ENCODE peak calls at places on chromosome 11, in nine cellular contexts. One of them, this sample, is unnamed. For H3K4me1, the result is how much of the 10 kb centered on the place peaks cover.

GRCh38 chr11:69943066-69943465 is 123.8 kb upstream of the FGF3 start:
- DNase-seq in RWPE2: peak
- DNase-seq in effector memory CD4-positive, alpha-beta T cell: no peak
- DNase-seq in cardiac muscle cell: no peak
- DNase-seq in fibroblast of lung: no peak
- DNase-seq in HCT116: peak
- DNase-seq in neuronal stem cell: no peak
- DNase-seq in ovary: no peak
- DNase-seq in mammary epithelial cell: peak
- DNase-seq in this sample: no peak

GRCh38 chr11:128289048-128289447 is 298.3 kb downstream of the ETS1 start:
- DNase-seq in fibroblast of lung: peak
- DNase-seq in ovary: no peak
- DNase-seq in mammary epithelial cell: no peak
- DNase-seq in RWPE2: no peak
- DNase-seq in cardiac muscle cell: no peak
- DNase-seq in neuronal stem cell: no peak
- DNase-seq in effector memory CD4-positive, alpha-beta T cell: no peak
- DNase-seq in HCT116: no peak
- DNase-seq in this sample: no peak

GRCh38 chr11:78050964-78051831 is 12.5 kb upstream of the THRSP start:
- DNase-seq in neuronal stem cell: no peak
- DNase-seq in mammary epithelial cell: peak
- DNase-seq in effector memory CD4-positive, alpha-beta T cell: no peak
- DNase-seq in fibroblast of lung: peak
- DNase-seq in cardiac muscle cell: no peak
- DNase-seq in RWPE2: no peak
- DNase-seq in ovary: no peak
- DNase-seq in HCT116: no peak
- DNase-seq in this sample: no peak

GRCh38 chr11:45091563-45092392 is 54.7 kb upstream of the PRDM11 start:
- DNase-seq in cardiac muscle cell: peak
- DNase-seq in ovary: no peak
- DNase-seq in RWPE2: no peak
- DNase-seq in mammary epithelial cell: no peak
- DNase-seq in HCT116: no peak
- DNase-seq in neuronal stem cell: no peak
- DNase-seq in fibroblast of lung: peak
- DNase-seq in effector memory CD4-positive, alpha-beta T cell: no peak
- DNase-seq in this sample: peak

GRCh38 chr11:70952171-70952570 is 300.2 kb downstream of the SHANK2 start:
- DNase-seq in cardiac muscle cell: no peak
- DNase-seq in effector memory CD4-positive, alpha-beta T cell: no peak
- DNase-seq in ovary: no peak
- DNase-seq in RWPE2: no peak
- DNase-seq in neuronal stem cell: no peak
- DNase-seq in fibroblast of lung: no peak
- DNase-seq in HCT116: no peak
- DNase-seq in mammary epithelial cell: no peak
- DNase-seq in this sample: no peak

GRCh38 chr11:115226556-115226955 is 277.7 kb downstream of the CADM1 start:
- DNase-seq in cardiac muscle cell: peak
- DNase-seq in fibroblast of lung: peak
- DNase-seq in ovary: no peak
- DNase-seq in HCT116: no peak
- DNase-seq in neuronal stem cell: peak
- DNase-seq in mammary epithelial cell: peak
- DNase-seq in RWPE2: no peak
- DNase-seq in effector memory CD4-positive, alpha-beta T cell: no peak
- DNase-seq in this sample: no peak

GRCh38 chr11:66036334-66036710 is 10.0 kb upstream of the CATSPER1 start:
- DNase-seq in ovary: no peak
- DNase-seq in cardiac muscle cell: no peak
- DNase-seq in effector memory CD4-positive, alpha-beta T cell: no peak
- DNase-seq in neuronal stem cell: no peak
- DNase-seq in HCT116: no peak
- DNase-seq in RWPE2: no peak
- DNase-seq in fibroblast of lung: no peak
- DNase-seq in mammary epithelial cell: peak
- DNase-seq in this sample: no peak

GRCh38 chr11:57647368-57647767 is 2.3 kb downstream of the YPEL4 start:
- DNase-seq in fibroblast of lung: no peak
- DNase-seq in cardiac muscle cell: peak
- DNase-seq in mammary epithelial cell: no peak
- DNase-seq in ovary: peak
- DNase-seq in neuronal stem cell: no peak
- DNase-seq in HCT116: no peak
- DNase-seq in RWPE2: no peak
- DNase-seq in effector memory CD4-positive, alpha-beta T cell: no peak
- DNase-seq in this sample: no peak

GRCh38 chr11:60121259-60121658 is 32.8 kb downstream of the MS4A2 start:
- DNase-seq in RWPE2: no peak
- DNase-seq in HCT116: no peak
- DNase-seq in neuronal stem cell: no peak
- DNase-seq in effector memory CD4-positive, alpha-beta T cell: no peak
- DNase-seq in fibroblast of lung: no peak
- DNase-seq in ovary: peak
- DNase-seq in cardiac muscle cell: peak
- DNase-seq in mammary epithelial cell: no peak
- DNase-seq in this sample: no peak

GRCh38 chr11:132095230-132096165 is 725.1 kb downstream of the NTM start:
- DNase-seq in cardiac muscle cell: no peak
- DNase-seq in fibroblast of lung: no peak
- DNase-seq in RWPE2: no peak
- DNase-seq in effector memory CD4-positive, alpha-beta T cell: no peak
- DNase-seq in ovary: no peak
- DNase-seq in HCT116: no peak
- DNase-seq in neuronal stem cell: no peak
- DNase-seq in mammary epithelial cell: no peak
- DNase-seq in this sample: no peak

GRCh38 chr11:120025606-120026335 is 112.1 kb downstream of the TRIM29 start:
- DNase-seq in effector memory CD4-positive, alpha-beta T cell: no peak
- DNase-seq in HCT116: no peak
- DNase-seq in ovary: no peak
- DNase-seq in neuronal stem cell: no peak
- DNase-seq in RWPE2: no peak
- DNase-seq in fibroblast of lung: no peak
- DNase-seq in mammary epithelial cell: no peak
- DNase-seq in cardiac muscle cell: no peak
- DNase-seq in this sample: no peak

GRCh38 chr11:118290923-118291322 is 13.6 kb upstream of the CD3E start:
- DNase-seq in ovary: no peak
- DNase-seq in mammary epithelial cell: peak
- DNase-seq in HCT116: peak
- DNase-seq in cardiac muscle cell: peak
- DNase-seq in RWPE2: no peak
- DNase-seq in fibroblast of lung: no peak
- DNase-seq in effector memory CD4-positive, alpha-beta T cell: peak
- DNase-seq in neuronal stem cell: no peak
- DNase-seq in this sample: no peak

GRCh38 chr11:102495161-102496042 is 35.1 kb downstream of the MMP7 start:
- DNase-seq in cardiac muscle cell: peak
- DNase-seq in fibroblast of lung: peak
- DNase-seq in effector memory CD4-positive, alpha-beta T cell: no peak
- DNase-seq in HCT116: peak
- DNase-seq in ovary: peak
- DNase-seq in RWPE2: no peak
- DNase-seq in neuronal stem cell: peak
- DNase-seq in mammary epithelial cell: peak
- DNase-seq in this sample: peak

GRCh38 chr11:123181075-123181474 is 14.0 kb downstream of the CLMP start:
- DNase-seq in mammary epithelial cell: no peak
- DNase-seq in effector memory CD4-positive, alpha-beta T cell: no peak
- DNase-seq in neuronal stem cell: no peak
- DNase-seq in ovary: no peak
- DNase-seq in RWPE2: no peak
- DNase-seq in HCT116: no peak
- DNase-seq in cardiac muscle cell: no peak
- DNase-seq in fibroblast of lung: no peak
- DNase-seq in this sample: no peak

GRCh38 chr11:123180166-123180565 is 14.9 kb downstream of the CLMP start:
- DNase-seq in fibroblast of lung: peak
- DNase-seq in ovary: no peak
- DNase-seq in mammary epithelial cell: peak
- DNase-seq in neuronal stem cell: no peak
- DNase-seq in HCT116: no peak
- DNase-seq in RWPE2: no peak
- DNase-seq in cardiac muscle cell: no peak
- DNase-seq in effector memory CD4-positive, alpha-beta T cell: no peak
- DNase-seq in this sample: no peak

GRCh38 chr11:123180574-123180973 is 14.5 kb downstream of the CLMP start:
- DNase-seq in effector memory CD4-positive, alpha-beta T cell: no peak
- DNase-seq in mammary epithelial cell: no peak
- DNase-seq in neuronal stem cell: no peak
- DNase-seq in ovary: no peak
- DNase-seq in RWPE2: no peak
- DNase-seq in HCT116: no peak
- DNase-seq in fibroblast of lung: peak
- DNase-seq in cardiac muscle cell: no peak
- DNase-seq in this sample: no peak

GRCh38 chr11:123183391-123184099 is 11.5 kb downstream of the CLMP start:
- DNase-seq in effector memory CD4-positive, alpha-beta T cell: no peak
- DNase-seq in mammary epithelial cell: peak
- DNase-seq in RWPE2: no peak
- DNase-seq in neuronal stem cell: no peak
- DNase-seq in cardiac muscle cell: no peak
- DNase-seq in HCT116: no peak
- DNase-seq in ovary: no peak
- DNase-seq in fibroblast of lung: peak
- DNase-seq in this sample: no peak

DNA sequence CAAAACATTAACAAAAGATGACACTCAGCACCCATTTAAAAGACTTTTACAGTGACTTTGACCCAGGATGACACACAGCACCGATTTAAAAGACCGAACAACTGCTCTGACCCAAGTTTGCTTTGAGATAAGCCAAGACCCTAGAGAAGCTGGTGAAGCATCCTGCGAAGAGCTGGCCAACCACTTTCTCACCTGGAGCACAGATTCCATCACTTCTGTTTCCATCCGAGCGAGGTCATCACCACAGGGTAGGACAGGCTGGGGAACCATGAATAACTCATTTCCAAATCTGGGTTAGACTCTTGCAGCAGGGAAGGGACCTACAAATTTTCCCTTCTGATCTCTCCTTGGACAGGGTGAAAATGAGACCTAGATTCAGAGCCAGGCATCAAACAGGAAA is 12.9 kb downstream of the CLMP start:
- DNase-seq in RWPE2: no peak
- DNase-seq in fibroblast of lung: no peak
- DNase-seq in neuronal stem cell: no peak
- DNase-seq in HCT116: no peak
- DNase-seq in ovary: no peak
- DNase-seq in cardiac muscle cell: no peak
- DNase-seq in effector memory CD4-positive, alpha-beta T cell: no peak
- DNase-seq in mammary epithelial cell: no peak
- DNase-seq in this sample: no peak
- H3K4me1 ChIP-seq in RWPE2: under half
- H3K4me1 ChIP-seq in fibroblast of lung: under half
- H3K4me1 ChIP-seq in neuronal stem cell: under half
- H3K4me1 ChIP-seq in HCT116: under half
- H3K4me1 ChIP-seq in ovary: under half
- H3K4me1 ChIP-seq in cardiac muscle cell: under half
- H3K4me1 ChIP-seq in effector memory CD4-positive, alpha-beta T cell: under half
- H3K4me1 ChIP-seq in mammary epithelial cell: half or more
- H3K4me1 ChIP-seq in this sample: under half

GRCh38 chr11:67406969-67407699 is 3.3 kb downstream of the TBC1D10C start:
- DNase-seq in fibroblast of lung: no peak
- DNase-seq in mammary epithelial cell: no peak
- DNase-seq in HCT116: no peak
- DNase-seq in RWPE2: no peak
- DNase-seq in cardiac muscle cell: no peak
- DNase-seq in ovary: no peak
- DNase-seq in effector memory CD4-positive, alpha-beta T cell: no peak
- DNase-seq in neuronal stem cell: no peak
- DNase-seq in this sample: no peak
- H3K27ac ChIP-seq in fibroblast of lung: no peak
- H3K27ac ChIP-seq in mammary epithelial cell: no peak
- H3K27ac ChIP-seq in HCT116: no peak
- H3K27ac ChIP-seq in RWPE2: no peak
- H3K27ac ChIP-seq in cardiac muscle cell: no peak
- H3K27ac ChIP-seq in ovary: no peak
- H3K27ac ChIP-seq in effector memory CD4-positive, alpha-beta T cell: peak
- H3K27ac ChIP-seq in neuronal stem cell: no peak
- H3K27ac ChIP-seq in this sample: no peak

GRCh38 chr11:12430351-12430750 is 53.0 kb downstream of the PARVA start:
- DNase-seq in HCT116: no peak
- DNase-seq in ovary: no peak
- DNase-seq in cardiac muscle cell: no peak
- DNase-seq in fibroblast of lung: peak
- DNase-seq in mammary epithelial cell: peak
- DNase-seq in neuronal stem cell: no peak
- DNase-seq in RWPE2: no peak
- DNase-seq in effector memory CD4-positive, alpha-beta T cell: no peak
- DNase-seq in this sample: no peak
- H3K4me3 ChIP-seq in HCT116: no peak
- H3K4me3 ChIP-seq in ovary: no peak
- H3K4me3 ChIP-seq in cardiac muscle cell: no peak
- H3K4me3 ChIP-seq in fibroblast of lung: no peak
- H3K4me3 ChIP-seq in mammary epithelial cell: peak
- H3K4me3 ChIP-seq in neuronal stem cell: no peak
- H3K4me3 ChIP-seq in RWPE2: no peak
- H3K4me3 ChIP-seq in effector memory CD4-positive, alpha-beta T cell: no peak
- H3K4me3 ChIP-seq in this sample: no peak

GRCh38 chr11:1909524-1909923 is 10.0 kb upstream of the TNNT3 start:
- DNase-seq in RWPE2: no peak
- DNase-seq in fibroblast of lung: no peak
- DNase-seq in cardiac muscle cell: no peak
- DNase-seq in ovary: no peak
- DNase-seq in HCT116: no peak
- DNase-seq in effector memory CD4-positive, alpha-beta T cell: no peak
- DNase-seq in neuronal stem cell: no peak
- DNase-seq in mammary epithelial cell: no peak
- DNase-seq in this sample: no peak

GRCh38 chr11:1907955-1908354 is 11.5 kb upstream of the TNNT3 start:
- DNase-seq in fibroblast of lung: no peak
- DNase-seq in neuronal stem cell: no peak
- DNase-seq in HCT116: no peak
- DNase-seq in effector memory CD4-positive, alpha-beta T cell: no peak
- DNase-seq in ovary: no peak
- DNase-seq in mammary epithelial cell: no peak
- DNase-seq in cardiac muscle cell: no peak
- DNase-seq in RWPE2: no peak
- DNase-seq in this sample: peak

GRCh38 chr11:1906623-1907423 is 12.7 kb upstream of the TNNT3 start:
- DNase-seq in HCT116: no peak
- DNase-seq in fibroblast of lung: no peak
- DNase-seq in mammary epithelial cell: no peak
- DNase-seq in ovary: no peak
- DNase-seq in effector memory CD4-positive, alpha-beta T cell: no peak
- DNase-seq in cardiac muscle cell: no peak
- DNase-seq in neuronal stem cell: no peak
- DNase-seq in RWPE2: no peak
- DNase-seq in this sample: peak

GRCh38 chr11:1908579-1908978 is 10.9 kb upstream of the TNNT3 start:
- DNase-seq in fibroblast of lung: no peak
- DNase-seq in ovary: no peak
- DNase-seq in HCT116: no peak
- DNase-seq in cardiac muscle cell: no peak
- DNase-seq in neuronal stem cell: no peak
- DNase-seq in mammary epithelial cell: no peak
- DNase-seq in RWPE2: no peak
- DNase-seq in effector memory CD4-positive, alpha-beta T cell: no peak
- DNase-seq in this sample: no peak

GRCh38 chr11:1906146-1906545 is 13.4 kb upstream of the TNNT3 start:
- DNase-seq in fibroblast of lung: no peak
- DNase-seq in ovary: no peak
- DNase-seq in mammary epithelial cell: no peak
- DNase-seq in RWPE2: no peak
- DNase-seq in HCT116: no peak
- DNase-seq in effector memory CD4-positive, alpha-beta T cell: no peak
- DNase-seq in cardiac muscle cell: no peak
- DNase-seq in neuronal stem cell: no peak
- DNase-seq in this sample: no peak
- H3K4me1 ChIP-seq in fibroblast of lung: under half
- H3K4me1 ChIP-seq in ovary: under half
- H3K4me1 ChIP-seq in mammary epithelial cell: under half
- H3K4me1 ChIP-seq in RWPE2: under half
- H3K4me1 ChIP-seq in HCT116: under half
- H3K4me1 ChIP-seq in effector memory CD4-positive, alpha-beta T cell: under half
- H3K4me1 ChIP-seq in cardiac muscle cell: under half
- H3K4me1 ChIP-seq in neuronal stem cell: under half
- H3K4me1 ChIP-seq in this sample: under half

This sample was measured in uterus.